ENCODE peak calls at places on chromosomes 6 and 20, in four cellular contexts. One of them, this sample, is unnamed.

GRCh38 chr6:88512951-88513350 is 346.8 kb upstream of the CNR1 start:
- DNase-seq in HCT116: no peak
- DNase-seq in GM23338: no peak
- DNase-seq in HepG2: no peak
- DNase-seq in this sample: no peak

GRCh38 chr6:7734707-7735383 is 8.9 kb downstream of the BMP6 start:
- DNase-seq in HCT116: no peak
- DNase-seq in GM23338: no peak
- DNase-seq in HepG2: no peak
- DNase-seq in this sample: no peak

GRCh38 chr6:16691328-16691727 is 69.9 kb downstream of the ATXN1 start:
- DNase-seq in HCT116: no peak
- DNase-seq in GM23338: no peak
- DNase-seq in HepG2: no peak
- DNase-seq in this sample: no peak

GRCh38 chr6:138184230-138184629 is 22.5 kb downstream of the ARFGEF3 start:
- DNase-seq in GM23338: no peak
- DNase-seq in HCT116: no peak
- DNase-seq in HepG2: no peak
- DNase-seq in this sample: no peak

GRCh38 chr6:43956478-43956877 is 170.8 kb downstream of the MRPL14 start:
- DNase-seq in HepG2: no peak
- DNase-seq in HCT116: no peak
- DNase-seq in GM23338: no peak
- DNase-seq in this sample: no peak

GRCh38 chr6:151109361-151109760 is 130.4 kb upstream of the AKAP12 start:
- DNase-seq in GM23338: no peak
- DNase-seq in HepG2: no peak
- DNase-seq in HCT116: no peak
- DNase-seq in this sample: no peak

GRCh38 chr6:70982747-70983146 is 25.9 kb upstream of the B3GAT2 start:
- DNase-seq in HepG2: no peak
- DNase-seq in HCT116: no peak
- DNase-seq in GM23338: no peak
- DNase-seq in this sample: no peak

GRCh38 chr6:70686548-70687133 is 19.0 kb downstream of the SMAP1 start:
- DNase-seq in GM23338: peak
- DNase-seq in HCT116: no peak
- DNase-seq in HepG2: peak
- DNase-seq in this sample: peak

GRCh38 chr6:7378629-7379218 is 10.8 kb downstream of the CAGE1 start:
- DNase-seq in HCT116: no peak
- DNase-seq in HepG2: no peak
- DNase-seq in GM23338: no peak
- DNase-seq in this sample: no peak

GRCh38 chr20:19750907-19751636 is 7.0 kb upstream of the RIN2 start:
- DNase-seq in GM23338: no peak
- DNase-seq in HepG2: no peak
- DNase-seq in HCT116: no peak
- DNase-seq in this sample: no peak

GRCh38 chr6:160146454-160147145 is 25.0 kb downstream of the SLC22A1 start:
- DNase-seq in HCT116: no peak
- DNase-seq in HepG2: no peak
- DNase-seq in GM23338: no peak
- DNase-seq in this sample: no peak

DNA sequence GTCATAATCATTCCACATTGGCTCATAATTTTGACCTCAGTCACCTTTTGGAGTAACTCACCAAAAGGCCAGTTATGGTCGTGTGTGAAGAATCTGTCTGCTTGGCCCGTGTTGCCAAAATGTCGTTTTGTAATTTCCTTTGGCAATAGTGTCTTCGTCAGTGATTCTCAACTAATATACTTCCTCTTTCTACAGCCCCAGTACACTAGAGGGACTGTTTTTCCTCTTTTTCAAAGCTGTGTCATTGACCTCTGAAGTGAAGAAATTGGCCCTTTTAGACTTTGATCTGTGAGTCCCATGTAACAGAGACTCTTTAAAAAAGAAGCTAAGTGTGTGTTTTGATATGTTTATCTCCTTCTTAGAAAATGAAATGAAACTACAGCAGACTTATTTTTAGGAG is 5.2 kb downstream of the FOXO3 start:
- DNase-seq in HCT116: no peak
- DNase-seq in GM23338: no peak
- DNase-seq in HepG2: peak
- DNase-seq in this sample: no peak
- TF ChIP-seq POLR2AphosphoS5 in HCT116: no peak
- TF ChIP-seq POLR2AphosphoS5 in GM23338: no peak
- TF ChIP-seq POLR2AphosphoS5 in HepG2: no peak
- TF ChIP-seq POLR2AphosphoS5 in this sample: no peak

GRCh38 chr20:52039746-52040145 is 151.8 kb downstream of the ZFP64 start:
- DNase-seq in HCT116: no peak
- DNase-seq in HepG2: no peak
- DNase-seq in GM23338: no peak
- DNase-seq in this sample: no peak
- H3K27ac ChIP-seq in HCT116: no peak
- H3K27ac ChIP-seq in HepG2: no peak
- H3K27ac ChIP-seq in GM23338: no peak
- H3K27ac ChIP-seq in this sample: no peak

GRCh38 chr20:21518292-21518991 is 4.6 kb upstream of the NKX2-2 start:
- DNase-seq in HepG2: no peak
- DNase-seq in GM23338: peak
- DNase-seq in HCT116: no peak
- DNase-seq in this sample: no peak
- TF ChIP-seq EZH2 in HepG2: peak
- TF ChIP-seq EZH2 in GM23338: peak
- TF ChIP-seq EZH2 in HCT116: no peak
- TF ChIP-seq EZH2 in this sample: no peak

DNA sequence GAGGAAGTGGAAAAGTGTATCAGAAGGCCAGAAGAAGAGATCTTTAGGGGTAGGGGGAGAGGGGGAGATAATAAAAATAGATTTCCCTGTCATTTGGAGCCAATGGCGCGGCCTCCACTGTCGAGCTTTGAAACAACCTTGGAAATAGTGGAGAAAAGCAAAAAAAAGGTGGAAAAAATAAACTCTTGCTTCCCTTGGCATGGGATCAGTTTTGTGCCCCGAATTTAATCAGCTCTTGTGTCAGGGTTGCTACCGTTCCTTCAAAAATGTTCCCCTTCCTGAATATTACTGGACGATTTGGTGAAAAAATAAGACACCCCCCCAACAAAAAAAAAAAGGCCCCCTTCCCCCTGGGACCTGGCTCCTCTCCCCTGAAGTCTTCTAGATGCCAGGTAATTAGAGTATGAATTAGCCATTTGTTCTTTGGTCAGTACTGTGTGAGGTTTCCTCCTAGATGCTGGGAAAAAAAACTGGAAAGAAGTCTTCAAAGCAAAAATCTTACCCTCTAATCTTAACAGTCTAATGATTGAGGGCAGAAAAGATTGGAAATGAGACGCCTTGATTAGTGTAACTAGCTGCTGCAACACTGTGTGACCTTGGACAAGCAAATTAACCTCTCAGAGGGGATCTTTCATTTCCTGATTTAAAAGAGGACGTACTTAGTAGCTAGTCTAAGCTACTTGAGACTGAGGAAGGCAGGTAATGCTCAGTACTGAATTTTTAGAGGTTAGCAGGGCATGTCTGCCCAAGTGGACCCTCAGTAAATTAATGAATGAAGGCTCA is 872 bp upstream of the RBM39 start:
- DNase-seq in GM23338: peak
- DNase-seq in HepG2: peak
- DNase-seq in HCT116: no peak
- DNase-seq in this sample: no peak
- TF ChIP-seq POLR2AphosphoS5 in GM23338: no peak
- TF ChIP-seq POLR2AphosphoS5 in HepG2: peak
- TF ChIP-seq POLR2AphosphoS5 in HCT116: no peak
- TF ChIP-seq POLR2AphosphoS5 in this sample: no peak

DNA sequence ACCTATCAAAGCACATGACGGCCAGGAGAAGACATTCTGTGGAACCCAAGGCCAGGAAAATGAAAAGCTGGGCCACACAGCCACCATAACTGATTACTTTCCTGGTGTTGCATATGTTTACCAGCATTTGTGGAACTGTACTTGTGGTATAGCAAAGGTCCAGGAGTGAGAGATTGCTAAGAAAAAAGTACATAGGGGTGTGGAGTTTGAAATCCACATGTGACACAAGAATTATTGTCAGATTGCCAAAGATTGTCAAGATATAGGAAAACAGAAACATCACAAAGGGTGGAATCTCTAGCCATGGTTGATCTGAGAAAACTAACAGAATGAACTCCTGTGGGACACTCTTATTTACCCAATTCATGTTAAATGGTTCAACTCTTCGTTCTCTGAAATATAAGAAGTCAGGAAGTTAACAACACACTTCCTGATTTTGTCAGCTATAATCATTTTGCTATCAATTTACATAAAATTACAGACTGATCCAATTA is at the start of gene OR2B2:
- DNase-seq in HepG2: no peak
- DNase-seq in GM23338: no peak
- DNase-seq in HCT116: no peak
- DNase-seq in this sample: no peak
- H3K27ac ChIP-seq in HepG2: no peak
- H3K27ac ChIP-seq in GM23338: no peak
- H3K27ac ChIP-seq in HCT116: no peak
- H3K27ac ChIP-seq in this sample: no peak

GRCh38 chr20:63032861-63033634 is 26.3 kb upstream of the BHLHE23 start:
- DNase-seq in HCT116: no peak
- DNase-seq in HepG2: no peak
- DNase-seq in GM23338: peak
- DNase-seq in this sample: no peak
- TF ChIP-seq EZH2 in HCT116: no peak
- TF ChIP-seq EZH2 in HepG2: no peak
- TF ChIP-seq EZH2 in GM23338: no peak
- TF ChIP-seq EZH2 in this sample: peak

DNA sequence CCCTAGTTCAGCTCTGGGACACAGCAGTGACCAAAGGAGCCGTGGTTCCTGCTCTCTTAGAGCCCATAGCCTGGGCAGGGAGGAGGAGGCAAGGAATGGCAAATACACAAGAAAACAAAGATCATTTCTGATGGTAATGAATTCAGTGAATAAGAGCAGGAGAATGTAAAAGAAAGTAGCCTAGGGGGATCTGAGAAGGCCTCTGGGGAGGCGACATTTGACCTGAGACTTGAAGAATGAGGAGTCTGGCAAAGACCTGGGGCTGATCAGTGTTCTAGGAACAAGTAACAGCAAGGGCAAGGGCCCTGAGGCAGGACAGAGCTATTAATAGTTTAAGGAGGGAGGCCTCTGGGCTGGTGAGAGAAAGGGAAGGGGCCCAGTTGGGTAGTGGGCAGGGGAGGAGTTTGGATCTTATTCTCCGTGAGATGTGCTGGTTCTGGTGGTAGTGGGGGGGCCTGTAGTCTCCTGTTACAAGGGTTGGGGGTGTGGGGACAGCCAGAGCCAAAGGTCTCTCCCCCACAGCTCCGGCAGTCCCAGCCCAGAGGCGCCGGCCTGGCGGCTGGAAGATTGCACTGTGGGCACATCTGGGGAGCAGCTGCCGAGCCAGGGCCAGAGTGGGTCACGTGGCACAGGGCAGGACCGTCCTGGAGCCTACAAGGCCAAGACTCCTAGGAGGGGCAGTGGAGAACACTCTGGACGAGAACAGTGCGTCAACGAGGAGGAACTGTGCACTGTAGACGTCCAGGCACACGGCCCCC is 9.3 kb upstream of the ID1 start:
- DNase-seq in HepG2: peak
- DNase-seq in HCT116: peak
- DNase-seq in GM23338: peak
- DNase-seq in this sample: no peak
- TF ChIP-seq POLR2AphosphoS5 in HepG2: peak
- TF ChIP-seq POLR2AphosphoS5 in HCT116: peak
- TF ChIP-seq POLR2AphosphoS5 in GM23338: no peak
- TF ChIP-seq POLR2AphosphoS5 in this sample: no peak

DNA sequence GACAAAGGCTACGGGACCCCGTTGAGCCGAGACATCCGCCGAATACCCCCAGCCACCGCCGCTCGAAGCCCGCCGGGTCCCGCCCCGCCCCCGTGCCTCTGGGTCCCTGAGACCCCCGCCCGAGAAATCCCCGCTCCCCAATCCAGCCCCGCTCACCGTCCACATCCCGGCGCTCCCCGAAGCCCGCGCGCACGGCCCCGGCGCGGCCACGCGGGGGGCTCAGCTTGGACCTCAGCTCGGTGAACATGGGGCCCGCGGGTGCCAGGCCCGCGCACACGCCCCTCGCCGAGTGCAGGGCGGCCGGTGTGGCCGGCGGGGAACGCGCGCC is 257 bp downstream of the SAMD10 start:
- DNase-seq in HCT116: no peak
- DNase-seq in HepG2: no peak
- DNase-seq in GM23338: no peak
- DNase-seq in this sample: no peak
- H3K27ac ChIP-seq in HCT116: peak
- H3K27ac ChIP-seq in HepG2: peak
- H3K27ac ChIP-seq in GM23338: no peak
- H3K27ac ChIP-seq in this sample: no peak

GRCh38 chr6:133895573-133896343 is 6.8 kb downstream of the TCF21 start:
- DNase-seq in HepG2: no peak
- DNase-seq in HCT116: no peak
- DNase-seq in GM23338: peak
- DNase-seq in this sample: no peak
- TF ChIP-seq EZH2 in HepG2: no peak
- TF ChIP-seq EZH2 in HCT116: peak
- TF ChIP-seq EZH2 in GM23338: peak
- TF ChIP-seq EZH2 in this sample: peak

This sample was measured in SK-N-MC.